ENCODE peak calls at places on chromosomes 13 and 19, in four cellular contexts. One of them, this sample, is unnamed.

GRCh38 chr19:6476155-6476895 is 5.3 kb downstream of the DENND1C start:
- DNase-seq in thoracic aorta: no peak
- DNase-seq in cardiac muscle cell: peak; percentile 49
- DNase-seq in esophagus muscularis mucosa: no peak
- DNase-seq in this sample: no peak

GRCh38 chr19:40312533-40312932 is 27.4 kb upstream of the AKT2 start:
- DNase-seq in thoracic aorta: no peak
- DNase-seq in esophagus muscularis mucosa: no peak
- DNase-seq in cardiac muscle cell: no peak
- DNase-seq in this sample: no peak

GRCh38 chr19:34881982-34882381 is 44.7 kb upstream of the ZNF30 start:
- DNase-seq in thoracic aorta: no peak
- DNase-seq in cardiac muscle cell: peak; percentile 15
- DNase-seq in esophagus muscularis mucosa: no peak
- DNase-seq in this sample: no peak

GRCh38 chr13:64755961-64756360 is 2474.2 kb downstream of the PCDH9 start:
- DNase-seq in cardiac muscle cell: peak; percentile 25
- DNase-seq in thoracic aorta: no peak
- DNase-seq in esophagus muscularis mucosa: no peak
- DNase-seq in this sample: no peak

GRCh38 chr13:100409132-100409531 is 179.5 kb downstream of the GGACT start:
- DNase-seq in cardiac muscle cell: peak; percentile 15
- DNase-seq in thoracic aorta: no peak
- DNase-seq in esophagus muscularis mucosa: no peak
- DNase-seq in this sample: no peak

GRCh38 chr13:51999525-51999924 is 11.7 kb downstream of the ATP7B start:
- DNase-seq in cardiac muscle cell: peak; percentile 16
- DNase-seq in esophagus muscularis mucosa: no peak
- DNase-seq in thoracic aorta: no peak
- DNase-seq in this sample: no peak

GRCh38 chr13:70255406-70255991 is 147.2 kb upstream of the KLHL1 start:
- DNase-seq in esophagus muscularis mucosa: no peak
- DNase-seq in cardiac muscle cell: no peak
- DNase-seq in thoracic aorta: no peak
- DNase-seq in this sample: no peak

GRCh38 chr19:34310494-34310981 is 54.5 kb upstream of the GPI start:
- DNase-seq in thoracic aorta: no peak
- DNase-seq in esophagus muscularis mucosa: no peak
- DNase-seq in cardiac muscle cell: no peak
- DNase-seq in this sample: no peak

GRCh38 chr19:34418300-34418699 is 9.9 kb upstream of the UBA2 start:
- DNase-seq in cardiac muscle cell: no peak
- DNase-seq in esophagus muscularis mucosa: no peak
- DNase-seq in thoracic aorta: no peak
- DNase-seq in this sample: no peak

GRCh38 chr13:30659980-30660379 is 42.3 kb downstream of the USPL1 start:
- DNase-seq in esophagus muscularis mucosa: no peak
- DNase-seq in thoracic aorta: no peak
- DNase-seq in cardiac muscle cell: no peak
- DNase-seq in this sample: no peak

GRCh38 chr19:10286803-10287737 is at the start of gene ICAM4:
- DNase-seq in thoracic aorta: no peak
- DNase-seq in cardiac muscle cell: peak; percentile 88
- DNase-seq in esophagus muscularis mucosa: no peak
- DNase-seq in this sample: no peak

GRCh38 chr13:29877456-29878096 is 27.2 kb upstream of the UBL3 start:
- DNase-seq in esophagus muscularis mucosa: no peak
- DNase-seq in cardiac muscle cell: peak; percentile 19
- DNase-seq in thoracic aorta: no peak
- DNase-seq in this sample: no peak

GRCh38 chr13:114088863-114089262 is 43.6 kb downstream of the RASA3 start:
- DNase-seq in cardiac muscle cell: no peak
- DNase-seq in thoracic aorta: no peak
- DNase-seq in esophagus muscularis mucosa: no peak
- DNase-seq in this sample: no peak

GRCh38 chr19:14048439-14049153 is 13.3 kb downstream of the PALM3 start:
- DNase-seq in esophagus muscularis mucosa: peak; percentile 89
- DNase-seq in cardiac muscle cell: peak; percentile 22
- DNase-seq in thoracic aorta: no peak
- DNase-seq in this sample: no peak

GRCh38 chr13:81795710-81796109 is 1454.8 kb upstream of the SPRY2 start:
- DNase-seq in thoracic aorta: no peak
- DNase-seq in esophagus muscularis mucosa: no peak
- DNase-seq in cardiac muscle cell: no peak
- DNase-seq in this sample: no peak

GRCh38 chr13:73070451-73070850 is 11.6 kb downstream of the KLF5 start:
- DNase-seq in thoracic aorta: no peak
- DNase-seq in cardiac muscle cell: no peak
- DNase-seq in esophagus muscularis mucosa: no peak
- DNase-seq in this sample: no peak

GRCh38 chr19:16447015-16447384 is 24.8 kb downstream of the EPS15L1 start:
- DNase-seq in cardiac muscle cell: peak; percentile 96
- DNase-seq in esophagus muscularis mucosa: no peak
- DNase-seq in thoracic aorta: no peak
- DNase-seq in this sample: no peak

GRCh38 chr19:40599331-40600085 is 1.7 kb upstream of the LTBP4 start:
- DNase-seq in thoracic aorta: no peak
- DNase-seq in esophagus muscularis mucosa: no peak
- DNase-seq in cardiac muscle cell: no peak
- DNase-seq in this sample: no peak

GRCh38 chr19:18098891-18099622 is 1.5 kb downstream of the MAST3 start:
- DNase-seq in cardiac muscle cell: no peak
- DNase-seq in thoracic aorta: no peak
- DNase-seq in esophagus muscularis mucosa: no peak
- DNase-seq in this sample: no peak

GRCh38 chr13:51614350-51614786 is 30.1 kb downstream of the WDFY2 start:
- DNase-seq in thoracic aorta: no peak
- DNase-seq in cardiac muscle cell: no peak
- DNase-seq in esophagus muscularis mucosa: no peak
- DNase-seq in this sample: no peak

GRCh38 chr19:58278156-58279041 is at the start of gene ZNF8:
- DNase-seq in cardiac muscle cell: peak; percentile 99
- DNase-seq in thoracic aorta: peak; percentile 89
- DNase-seq in esophagus muscularis mucosa: peak; percentile 99
- DNase-seq in this sample: peak; percentile 96
- TF ChIP-seq CTCF in cardiac muscle cell: peak; percentile 9
- TF ChIP-seq CTCF in thoracic aorta: no peak
- TF ChIP-seq CTCF in esophagus muscularis mucosa: no peak
- TF ChIP-seq CTCF in this sample: no peak

DNA sequence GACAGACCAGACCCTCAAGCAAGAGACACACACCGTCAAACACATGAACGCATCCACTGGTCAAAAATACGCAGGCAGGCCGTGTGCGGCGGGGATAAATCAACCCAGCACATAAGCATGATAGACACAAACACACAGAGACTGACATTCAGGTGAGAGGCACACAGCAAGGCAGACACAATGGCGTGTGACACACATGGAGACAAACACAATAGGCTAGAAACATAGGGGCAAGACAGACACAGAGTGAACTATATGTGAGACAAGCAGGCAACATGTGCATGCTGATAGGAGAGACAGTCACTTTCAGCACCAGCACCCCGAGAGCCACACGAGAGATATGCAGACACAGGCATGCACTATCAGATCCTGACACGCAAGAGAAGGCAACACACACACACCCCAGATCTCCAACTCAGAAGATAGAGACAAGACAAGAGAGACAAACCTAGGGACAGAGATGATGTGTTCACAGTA is 6.9 kb upstream of the JUNB start:
- DNase-seq in cardiac muscle cell: no peak
- DNase-seq in esophagus muscularis mucosa: no peak
- DNase-seq in thoracic aorta: no peak
- DNase-seq in this sample: no peak
- H3K4me1 ChIP-seq in cardiac muscle cell: peaks cover 38% of the 10 kb centered on the region
- H3K4me1 ChIP-seq in esophagus muscularis mucosa: peaks cover 74% of the 10 kb centered on the region
- H3K4me1 ChIP-seq in thoracic aorta: peaks cover 81% of the 10 kb centered on the region
- H3K4me1 ChIP-seq in this sample: peaks cover 76% of the 10 kb centered on the region

GRCh38 chr19:2479556-2480194 is 3.7 kb downstream of the GADD45B start:
- DNase-seq in cardiac muscle cell: no peak
- DNase-seq in esophagus muscularis mucosa: no peak
- DNase-seq in thoracic aorta: no peak
- DNase-seq in this sample: no peak
- TF ChIP-seq CTCF in cardiac muscle cell: no peak
- TF ChIP-seq CTCF in esophagus muscularis mucosa: no peak
- TF ChIP-seq CTCF in thoracic aorta: no peak
- TF ChIP-seq CTCF in this sample: no peak

DNA sequence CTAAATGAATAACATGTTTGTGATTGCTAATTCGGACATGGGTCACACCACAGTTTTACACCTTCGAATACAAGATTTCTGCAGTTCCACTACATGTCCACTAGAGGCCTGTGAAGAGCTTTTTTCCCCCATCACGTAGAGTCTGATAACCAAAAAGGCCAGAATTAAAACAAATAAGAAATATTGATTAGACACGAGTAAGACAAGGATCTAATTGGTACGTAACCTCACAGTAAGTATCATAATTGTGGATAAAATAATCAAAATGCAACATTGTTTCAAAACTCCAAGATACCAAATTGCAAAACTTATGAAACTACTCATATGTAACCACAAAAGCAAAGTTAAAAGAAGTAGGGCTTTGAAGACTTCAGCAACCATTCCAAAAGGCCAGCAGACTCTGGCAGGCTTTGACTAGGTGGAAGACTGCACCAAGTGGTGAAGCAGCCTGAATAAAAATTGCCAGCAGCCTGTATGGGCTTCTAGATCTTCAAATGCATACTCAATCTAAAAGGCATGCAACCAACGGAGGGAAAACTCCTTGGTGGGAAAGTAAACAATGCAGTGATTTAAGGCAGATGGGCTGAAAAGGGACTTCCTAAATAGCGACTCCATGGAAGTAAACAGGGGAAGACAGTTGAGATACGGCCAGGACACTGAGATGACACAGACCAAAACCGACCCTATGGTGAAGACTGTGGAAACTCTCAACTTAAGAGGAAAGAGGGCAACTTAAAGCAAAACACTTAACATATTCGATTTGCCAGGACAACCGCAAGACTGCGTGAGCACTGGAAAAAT is 56.7 kb downstream of the STARD13 start:
- DNase-seq in esophagus muscularis mucosa: no peak
- DNase-seq in thoracic aorta: no peak
- DNase-seq in cardiac muscle cell: peak; percentile 67
- DNase-seq in this sample: no peak
- H3K4me1 ChIP-seq in esophagus muscularis mucosa: peaks cover 67% of the 10 kb centered on the region
- H3K4me1 ChIP-seq in thoracic aorta: peaks cover 30% of the 10 kb centered on the region
- H3K4me1 ChIP-seq in cardiac muscle cell: peaks cover 40% of the 10 kb centered on the region
- H3K4me1 ChIP-seq in this sample: peaks cover 43% of the 10 kb centered on the region

GRCh38 chr19:57615346-57615745 is 1.3 kb downstream of the ZNF134 start:
- DNase-seq in esophagus muscularis mucosa: no peak
- DNase-seq in thoracic aorta: no peak
- DNase-seq in cardiac muscle cell: no peak
- DNase-seq in this sample: no peak

GRCh38 chr19:57611113-57611512 is 2.9 kb upstream of the ZNF134 start:
- DNase-seq in cardiac muscle cell: no peak
- DNase-seq in thoracic aorta: no peak
- DNase-seq in esophagus muscularis mucosa: no peak
- DNase-seq in this sample: no peak

GRCh38 chr19:57613941-57614743 is at the start of gene ZNF134:
- DNase-seq in cardiac muscle cell: peak; percentile 92
- DNase-seq in thoracic aorta: peak; percentile 49
- DNase-seq in esophagus muscularis mucosa: peak; percentile 96
- DNase-seq in this sample: no peak
- TF ChIP-seq CTCF in cardiac muscle cell: peak; percentile 35
- TF ChIP-seq CTCF in thoracic aorta: no peak
- TF ChIP-seq CTCF in esophagus muscularis mucosa: peak; percentile 27
- TF ChIP-seq CTCF in this sample: peak; percentile 12

DNA sequence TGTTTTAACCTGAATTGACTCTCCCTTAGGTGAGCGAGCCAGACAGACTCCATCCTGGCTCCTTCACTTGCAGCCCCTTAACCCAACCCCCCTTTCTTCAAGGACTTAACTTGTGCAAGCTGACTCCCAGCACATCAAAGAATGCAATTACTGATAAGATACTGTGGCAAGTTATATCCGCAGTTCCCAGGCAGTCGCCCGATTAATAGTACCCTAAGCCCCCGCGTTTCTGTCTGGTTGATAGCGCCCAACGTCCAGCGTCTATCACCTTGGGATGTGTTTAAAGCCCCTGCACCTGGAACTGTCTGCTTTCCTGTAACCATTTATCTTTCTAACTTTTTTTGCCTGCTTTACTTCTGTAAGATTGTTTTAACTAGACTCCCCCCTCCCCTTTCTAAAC is 6.2 kb downstream of the HSD17B14 start:
- DNase-seq in cardiac muscle cell: no peak
- DNase-seq in esophagus muscularis mucosa: no peak
- DNase-seq in thoracic aorta: no peak
- DNase-seq in this sample: no peak
- H3K4me1 ChIP-seq in cardiac muscle cell: peaks cover 9% of the 10 kb centered on the region
- H3K4me1 ChIP-seq in esophagus muscularis mucosa: no peaks in the 10 kb centered on the region
- H3K4me1 ChIP-seq in thoracic aorta: no peaks in the 10 kb centered on the region
- H3K4me1 ChIP-seq in this sample: no peaks in the 10 kb centered on the region

DNA sequence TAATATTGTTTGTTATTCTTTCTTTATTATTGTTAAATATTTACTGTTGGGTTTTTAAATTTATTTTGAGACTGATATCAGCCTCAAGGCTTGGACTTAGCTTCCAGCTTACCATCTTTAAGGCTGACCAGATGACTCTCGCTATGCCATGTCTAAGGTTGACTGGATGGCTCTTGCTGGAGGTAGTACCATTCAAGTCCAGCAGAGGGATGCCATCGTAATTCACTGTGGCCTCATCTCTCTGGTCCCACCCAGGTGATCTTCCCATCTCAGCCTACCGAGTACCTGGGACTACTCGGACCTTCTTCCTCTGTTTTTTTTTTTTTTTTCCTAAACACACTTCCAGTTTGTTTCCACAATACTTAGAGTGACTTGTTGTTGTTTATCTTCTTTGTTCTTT is 41.7 kb upstream of the ZNF91 start:
- DNase-seq in thoracic aorta: no peak
- DNase-seq in cardiac muscle cell: no peak
- DNase-seq in esophagus muscularis mucosa: peak; percentile 53
- DNase-seq in this sample: no peak
- TF ChIP-seq CTCF in thoracic aorta: no peak
- TF ChIP-seq CTCF in cardiac muscle cell: no peak
- TF ChIP-seq CTCF in esophagus muscularis mucosa: peak; percentile 24
- TF ChIP-seq CTCF in this sample: no peak

GRCh38 chr19:45882652-45883585 is 3.0 kb downstream of the IRF2BP1 start:
- DNase-seq in cardiac muscle cell: peak; percentile 93
- DNase-seq in thoracic aorta: no peak
- DNase-seq in esophagus muscularis mucosa: peak; percentile 96
- DNase-seq in this sample: no peak
- H3K4me1 ChIP-seq in cardiac muscle cell: peaks cover 9% of the 10 kb centered on the region
- H3K4me1 ChIP-seq in thoracic aorta: peaks cover 37% of the 10 kb centered on the region
- H3K4me1 ChIP-seq in esophagus muscularis mucosa: peaks cover 51% of the 10 kb centered on the region
- H3K4me1 ChIP-seq in this sample: peaks cover 36% of the 10 kb centered on the region

This sample was measured in vagina.